ENCODE peak calls at places on chromosomes 16 and 17, in four cellular contexts. G, P, O and V are unnamed samples.

GRCh38 chr17:61219460-61219859 is 180.2 kb upstream of the TBX2 start:
- DNase-seq in P (no peak), O (no peak), G (no peak), V (no peak)

GRCh38 chr16:49641250-49641649 is 214.7 kb downstream of the ZNF423 start:
- DNase-seq in O (no peak), P (no peak), G (peak), V (no peak)

GRCh38 chr16:22353188-22353919 is 21.1 kb downstream of the CDR2 start:
- DNase-seq in P (peak), G (no peak), O (no peak), V (no peak)

GRCh38 chr16:57258910-57259475 is 13.9 kb downstream of the ARL2BP start:
- DNase-seq in G (no peak), O (no peak), P (no peak), V (no peak)

GRCh38 chr16:11350531-11351335 is 5.5 kb downstream of the RMI2 start:
- DNase-seq in P (no peak), G (no peak), O (no peak), V (no peak)

GRCh38 chr17:7889166-7889584 is 586 bp downstream of the CHD3 start:
- DNase-seq in O (peak), P (peak), G (no peak), V (peak)

GRCh38 chr16:89257757-89258465 is 40.4 kb downstream of the ZNF778 start:
- DNase-seq in O (no peak), P (no peak), G (no peak), V (no peak)

GRCh38 chr16:67092227-67092626 is 17.5 kb upstream of the PHAF1 start:
- DNase-seq in G (no peak), P (no peak), O (no peak), V (no peak)

GRCh38 chr17:63780928-63781327 is 7.0 kb downstream of the DDX42 start:
- DNase-seq in G (no peak), O (no peak), P (no peak), V (no peak)

GRCh38 chr17:80012751-80013741 is 22.6 kb downstream of the TBC1D16 start:
- DNase-seq in O (no peak), G (no peak), P (no peak), V (no peak)

GRCh38 chr16:9901-10665 is 43.3 kb downstream of the POLR3K start:
- DNase-seq in G (no peak), P (no peak), O (no peak), V (no peak)

GRCh38 chr16:23575834-23576233 is 18.3 kb downstream of the UBFD1 start:
- DNase-seq in O (no peak), P (no peak), G (no peak), V (no peak)

GRCh38 chr17:56810846-56811775 is 22.6 kb downstream of the C17orf67 start:
- DNase-seq in G (no peak), P (no peak), O (no peak), V (no peak)

GRCh38 chr16:17351471-17352045 is 119.2 kb downstream of the XYLT1 start:
- DNase-seq in O (no peak), P (no peak), G (no peak), V (no peak)

GRCh38 chr16:81448154-81449131 is 3.8 kb downstream of the CMIP start:
- DNase-seq in O (no peak), G (no peak), P (no peak), V (no peak)

GRCh38 chr16:17369441-17369951 is 101.3 kb downstream of the XYLT1 start:
- DNase-seq in G (peak), O (no peak), P (no peak), V (peak)

GRCh38 chr17:29613371-29613837 is 9.3 kb downstream of the CORO6 start:
- DNase-seq in O (no peak), P (no peak), G (peak), V (peak)

GRCh38 chr16:22816475-22816874 is 2.5 kb downstream of the HS3ST2 start:
- DNase-seq in O (peak), G (no peak), P (peak), V (no peak)

GRCh38 chr17:75047398-75048098 is 523 bp downstream of the KCTD2 start:
- DNase-seq in O (no peak), P (no peak), G (no peak), V (no peak)

GRCh38 chr17:41689497-41690299 is 1.0 kb downstream of the EIF1 start:
- DNase-seq in O (no peak), P (peak), G (peak), V (peak)

GRCh38 chr17:56112086-56112485 is 41.2 kb upstream of the ANKFN1 start:
- DNase-seq in G (no peak), O (no peak), P (peak), V (no peak)

GRCh38 chr17:8696951-8697745 is 47.5 kb downstream of the CCDC42 start:
- DNase-seq in O (no peak), G (no peak), P (no peak), V (no peak)

GRCh38 chr17:81066072-81066471 is 31.1 kb downstream of the BAIAP2 start:
- DNase-seq in O (no peak), P (peak), G (no peak), V (no peak)

GRCh38 chr17:75601057-75601987 is 13.7 kb downstream of the MYO15B start:
- DNase-seq in P (peak), O (peak), G (peak), V (peak)

GRCh38 chr17:82910770-82911169 is 70.9 kb upstream of the ZNF750 start:
- DNase-seq in P (no peak), G (no peak), O (no peak), V (no peak)

GRCh38 chr17:40598021-40598927 is 33.0 kb upstream of the CCR7 start:
- DNase-seq in P (no peak), G (peak), O (no peak), V (no peak)

GRCh38 chr17:8095361-8095760 is 7.8 kb upstream of the ALOX12B start:
- DNase-seq in G (no peak), O (no peak), P (no peak), V (no peak)

GRCh38 chr17:9842057-9842758 is 16.5 kb downstream of the GLP2R start:
- DNase-seq in P (peak), O (no peak), G (no peak), V (peak)

GRCh38 chr17:80871341-80871740 is 120.3 kb upstream of the CHMP6 start:
- DNase-seq in G (no peak), O (no peak), P (no peak), V (no peak)

GRCh38 chr17:42679492-42680330 is 1.9 kb downstream of the CCR10 start:
- DNase-seq in P (no peak), G (no peak), O (peak), V (peak)

GRCh38 chr16:1614226-1615102 is 2.3 kb downstream of the CRAMP1 start:
- DNase-seq in G (no peak), P (no peak), O (peak), V (no peak)